ENCODE peak calls at places on chromosomes 5 and 9, in six cellular contexts. K, O, E, F, N and L are unnamed samples.

GRCh38 chr5:110639307-110639902 is 87.1 kb downstream of the TMEM232 start:
- DNase-seq in K (no peak), O (no peak), E (no peak), F (no peak), N (no peak), L (no peak)

GRCh38 chr5:3142261-3143027 is 391.0 kb upstream of the IRX2 start:
- DNase-seq in K (no peak), O (no peak), E (no peak), F (no peak), N (no peak), L (no peak)

GRCh38 chr5:16934123-16934522 is 2.0 kb downstream of the MYO10 start:
- DNase-seq in K (peak), O (peak), E (peak), F (no peak), N (peak), L (no peak)

GRCh38 chr5:75265731-75266130 is 29.1 kb upstream of the ANKRD31 start:
- DNase-seq in K (no peak), O (peak), E (peak), F (no peak), N (no peak), L (no peak)

GRCh38 chr5:136058031-136058971 is 29.5 kb downstream of the TGFBI start:
- DNase-seq in K (no peak), O (peak), E (no peak), F (no peak), N (peak), L (no peak)

GRCh38 chr5:37769840-37770239 is 70.0 kb downstream of the GDNF start:
- DNase-seq in K (no peak), O (peak), E (no peak), F (no peak), N (no peak), L (no peak)

GRCh38 chr5:68215208-68215887 is at the start of gene PIK3R1:
- DNase-seq in K (peak), O (peak), E (peak), F (peak), N (peak), L (peak)

GRCh38 chr5:92695123-92696084 is 885.6 kb downstream of the NR2F1-AS1 start:
- DNase-seq in K (no peak), O (no peak), E (no peak), F (no peak), N (no peak), L (no peak)

GRCh38 chr5:75720882-75721281 is 3.6 kb upstream of the POC5 start:
- DNase-seq in K (no peak), O (peak), E (no peak), F (no peak), N (no peak), L (no peak)

GRCh38 chr9:101470929-101471328 is 35.4 kb upstream of the ALDOB start:
- DNase-seq in K (no peak), O (no peak), E (no peak), F (no peak), N (no peak), L (no peak)

GRCh38 chr9:123157216-123157615 is 111.2 kb downstream of the STRBP start:
- DNase-seq in K (no peak), O (no peak), E (no peak), F (no peak), N (no peak), L (no peak)

GRCh38 chr5:55572600-55572999 is 37.8 kb upstream of the PLPP1 start:
- DNase-seq in K (no peak), O (no peak), E (no peak), F (no peak), N (no peak), L (no peak)

GRCh38 chr5:103433216-103433615 is 129.4 kb downstream of the NUDT12 start:
- DNase-seq in K (no peak), O (no peak), E (no peak), F (no peak), N (no peak), L (no peak)

GRCh38 chr5:149053027-149053705 is 9.7 kb downstream of the SH3TC2 start:
- DNase-seq in K (no peak), O (no peak), E (no peak), F (no peak), N (no peak), L (no peak)

GRCh38 chr5:10401499-10401898 is 40.2 kb upstream of the ROPN1L start:
- DNase-seq in K (no peak), O (no peak), E (no peak), F (peak), N (no peak), L (no peak)

GRCh38 chr9:21395778-21396717 is 10.8 kb upstream of the IFNA2 start:
- DNase-seq in K (peak), O (peak), E (no peak), F (no peak), N (peak), L (peak)

GRCh38 chr5:148739524-148739923 is 85.2 kb upstream of the HTR4 start:
- DNase-seq in K (no peak), O (peak), E (no peak), F (no peak), N (no peak), L (no peak)

GRCh38 chr5:120465281-120465961 is 1.3 kb downstream of the PRR16 start:
- DNase-seq in K (no peak), O (no peak), E (peak), F (no peak), N (peak), L (no peak)

GRCh38 chr5:110590187-110590586 is 136.3 kb downstream of the TMEM232 start:
- DNase-seq in K (no peak), O (peak), E (no peak), F (no peak), N (no peak), L (no peak)

GRCh38 chr9:14203366-14204056 is 110.4 kb downstream of the NFIB start:
- DNase-seq in K (no peak), O (no peak), E (no peak), F (no peak), N (no peak), L (no peak)

GRCh38 chr5:27318701-27319100 is 280.3 kb upstream of the CDH9 start:
- DNase-seq in K (no peak), O (no peak), E (no peak), F (no peak), N (no peak), L (no peak)

GRCh38 chr5:115402822-115403577 is 106.5 kb upstream of the CCDC112 start:
- DNase-seq in K (no peak), O (no peak), E (no peak), F (no peak), N (no peak), L (no peak)

GRCh38 chr9:134234001-134234660 is 69.8 kb upstream of the RNU6ATAC start:
- DNase-seq in K (no peak), O (no peak), E (no peak), F (no peak), N (no peak), L (no peak)

GRCh38 chr5:34034497-34035327 is 8.3 kb downstream of the C1QTNF3 start:
- DNase-seq in K (no peak), O (peak), E (no peak), F (peak), N (no peak), L (no peak)

GRCh38 chr5:55850839-55851674 is at the start of gene IL31RA:
- DNase-seq in K (no peak), O (peak), E (no peak), F (no peak), N (no peak), L (no peak)

GRCh38 chr9:13139641-13140171 is 139.8 kb downstream of the MPDZ start:
- DNase-seq in K (no peak), O (peak), E (no peak), F (no peak), N (no peak), L (no peak)

GRCh38 chr5:181191526-181192336 is 13.3 kb downstream of the TRIM7 start:
- DNase-seq in K (peak), O (peak), E (peak), F (peak), N (peak), L (peak)

GRCh38 chr5:159525117-159525516 is 194.8 kb upstream of the IL12B start:
- DNase-seq in K (no peak), O (no peak), E (no peak), F (no peak), N (no peak), L (no peak)

GRCh38 chr5:104375345-104375744 is 812.8 kb upstream of the NUDT12 start:
- DNase-seq in K (no peak), O (no peak), E (no peak), F (no peak), N (no peak), L (no peak)

GRCh38 chr5:132758406-132758805 is 11.2 kb downstream of the CCNI2 start:
- DNase-seq in K (no peak), O (no peak), E (no peak), F (no peak), N (no peak), L (no peak)

GRCh38 chr5:160312139-160312959 is at the start of gene CCNJL:
- DNase-seq in K (peak), O (peak), E (peak), F (no peak), N (peak), L (peak)

GRCh38 chr5:154370119-154370518 is 75.7 kb upstream of the SAP30L start:
- DNase-seq in K (no peak), O (no peak), E (no peak), F (no peak), N (no peak), L (no peak)

GRCh38 chr9:133591116-133591910 is 17.9 kb downstream of the FAM163B start:
- DNase-seq in K (no peak), O (no peak), E (no peak), F (no peak), N (no peak), L (no peak)

GRCh38 chr5:159913048-159913447 is 3.2 kb upstream of the ADRA1B start:
- DNase-seq in K (no peak), O (no peak), E (no peak), F (no peak), N (no peak), L (no peak)

GRCh38 chr9:20408513-20408912 is 213.8 kb downstream of the MLLT3 start:
- DNase-seq in K (no peak), O (no peak), E (no peak), F (no peak), N (no peak), L (no peak)

GRCh38 chr9:37097294-37097693 is 23.1 kb upstream of the ZCCHC7 start:
- DNase-seq in K (no peak), O (peak), E (no peak), F (no peak), N (no peak), L (no peak)

GRCh38 chr5:91379602-91380490 is 3.3 kb downstream of the ARRDC3 start:
- DNase-seq in K (peak), O (peak), E (peak), F (peak), N (peak), L (peak)

GRCh38 chr5:91382530-91383026 is 539 bp downstream of the ARRDC3 start:
- DNase-seq in K (no peak), O (peak), E (peak), F (peak), N (no peak), L (no peak)

GRCh38 chr5:91381774-91382492 is 1.2 kb downstream of the ARRDC3 start:
- DNase-seq in K (no peak), O (peak), E (peak), F (peak), N (no peak), L (peak)

GRCh38 chr5:91380491-91381133 is 2.5 kb downstream of the ARRDC3 start:
- DNase-seq in K (peak), O (peak), E (peak), F (peak), N (peak), L (peak)

GRCh38 chr5:91381134-91381773 is 1.9 kb downstream of the ARRDC3 start:
- DNase-seq in K (no peak), O (no peak), E (no peak), F (no peak), N (no peak), L (no peak)
- TF ChIP-seq POLR2A in K (peak), O (peak), E (peak), F (peak), N (peak), L (peak)

GRCh38 chr5:129629581-129629980 is 118.3 kb upstream of the MINAR2 start:
- DNase-seq in K (no peak), O (no peak), E (no peak), F (no peak), N (no peak), L (no peak)
- TF ChIP-seq TAF1 in K (no peak), O (no peak), E (no peak), F (no peak), N (no peak), L (no peak)

DNA sequence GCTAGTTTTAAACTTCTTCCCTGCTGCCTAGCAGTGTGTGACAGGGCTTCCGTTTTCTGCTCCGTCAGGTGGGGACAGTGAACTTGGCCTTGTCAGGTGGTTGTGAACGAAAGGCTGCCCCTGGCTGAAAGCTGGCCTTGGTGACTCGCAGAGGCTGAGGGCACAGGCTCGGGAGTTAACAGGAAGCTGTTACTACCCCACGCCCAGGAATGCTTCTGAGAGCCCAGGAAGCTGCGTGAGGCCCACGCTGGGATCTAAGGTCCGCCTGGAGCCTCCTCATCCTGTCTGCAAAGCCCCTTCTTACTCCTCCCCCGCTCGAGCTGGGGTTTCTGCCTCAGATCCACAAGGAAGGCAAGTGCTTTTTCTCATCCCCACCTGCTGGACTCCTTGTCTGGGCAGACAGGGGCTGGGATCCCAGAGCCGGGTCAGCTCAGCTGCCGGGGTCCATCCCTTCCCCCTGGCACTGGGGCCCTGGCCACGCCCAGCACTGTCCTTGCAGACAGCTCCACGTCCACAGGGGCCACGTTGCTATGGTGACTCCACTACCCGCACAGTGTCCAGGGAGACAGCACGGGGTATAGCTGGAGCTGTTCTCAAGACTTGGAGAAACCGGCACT is 124.7 kb upstream of the TBC1D2 start:
- DNase-seq in K (peak), O (no peak), E (no peak), F (peak), N (peak), L (peak)
- TF ChIP-seq POLR2AphosphoS5 in K (no peak), O (no peak), E (no peak), F (no peak), N (no peak), L (no peak)

GRCh38 chr9:93118863-93119702 is 15.0 kb downstream of the NINJ1 start:
- DNase-seq in K (no peak), O (no peak), E (no peak), F (no peak), N (no peak), L (no peak)
- TF ChIP-seq POLR2A in K (no peak), O (no peak), E (no peak), F (no peak), N (no peak), L (no peak)

GRCh38 chr9:3473402-3473801 is 52.4 kb downstream of the RFX3 start:
- DNase-seq in K (no peak), O (no peak), E (no peak), F (no peak), N (no peak), L (no peak)
- TF ChIP-seq TAF1 in K (no peak), O (no peak), E (no peak), F (no peak), N (no peak), L (no peak)

GRCh38 chr5:170552486-170553122 is 48.8 kb downstream of the KCNIP1 start:
- DNase-seq in K (no peak), O (no peak), E (no peak), F (no peak), N (no peak), L (no peak)
- TF ChIP-seq POLR2AphosphoS5 in K (no peak), O (no peak), E (no peak), F (no peak), N (no peak), L (no peak)

GRCh38 chr5:177426566-177427210 is at the start of gene GRK6:
- DNase-seq in K (no peak), O (no peak), E (peak), F (no peak), N (no peak), L (no peak)
- TF ChIP-seq POLR2A in K (peak), O (no peak), E (no peak), F (no peak), N (no peak), L (peak)

GRCh38 chr5:158320934-158321333 is 462.0 kb upstream of the CLINT1 start:
- DNase-seq in K (no peak), O (no peak), E (no peak), F (no peak), N (no peak), L (no peak)

GRCh38 chr5:158317507-158317906 is 458.6 kb upstream of the CLINT1 start:
- DNase-seq in K (no peak), O (no peak), E (no peak), F (no peak), N (no peak), L (no peak)

GRCh38 chr5:158322620-158323019 is 463.7 kb upstream of the CLINT1 start:
- DNase-seq in K (no peak), O (no peak), E (no peak), F (no peak), N (no peak), L (no peak)

DNA sequence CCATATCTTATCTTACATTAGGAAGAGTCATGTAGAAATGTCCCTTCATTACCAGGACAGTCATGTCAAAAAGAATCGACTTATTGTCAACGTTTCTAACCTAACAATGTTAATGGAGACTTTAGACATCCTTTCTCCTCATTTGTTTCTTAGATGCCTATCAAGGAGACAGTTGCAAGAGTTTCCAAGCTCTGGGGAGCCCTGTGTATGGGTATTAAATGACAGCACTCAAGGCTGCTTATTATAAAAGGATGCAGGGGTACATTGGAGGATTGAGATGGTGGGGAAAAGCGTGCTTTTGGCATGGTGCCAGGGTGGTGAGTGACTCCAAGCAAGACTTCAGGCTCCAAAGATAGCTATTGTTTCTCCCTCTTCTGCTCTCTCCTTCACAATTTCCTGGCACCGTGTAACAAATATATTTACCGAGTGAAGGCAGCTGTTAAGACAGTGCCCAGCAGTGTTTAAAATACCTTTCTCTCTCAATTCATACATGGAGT is 461.3 kb upstream of the CLINT1 start:
- DNase-seq in K (no peak), O (no peak), E (no peak), F (no peak), N (no peak), L (no peak)
- TF ChIP-seq TAF1 in K (no peak), O (no peak), E (no peak), F (no peak), N (no peak), L (no peak)

GRCh38 chr5:35313296-35313695 is 83.0 kb upstream of the PRLR start:
- DNase-seq in K (no peak), O (no peak), E (no peak), F (no peak), N (no peak), L (no peak)
- TF ChIP-seq POLR2AphosphoS5 in K (no peak), O (no peak), E (no peak), F (no peak), N (no peak), L (no peak)